ENCODE peak calls at places on chromosomes 5 and 9, in nine cellular contexts. V is adipocyte; G is activated CD4-positive, alpha-beta T cell treated with anti-CD3 and anti-CD28 coated beads for 48 hours; Y is KBM-7; H is HL-60; D is GM13976; S is heart left ventricle; Z is activated CD8-positive, alpha-beta T cell treated with anti-CD3 and anti-CD28 coated beads, Interleukin-2, amount 10 ng/mL, durations not matched to agents 7 days and 5 days; E is iPS DF 19.7. T is an unnamed sample.

GRCh38 chr9:18906656-18907395 is 126.2 kb downstream of the SAXO1 start:
- DNase-seq in V (peak), G (no peak), Y (no peak), H (no peak), D (no peak), S (no peak), Z (no peak), E (no peak), T (peak)

GRCh38 chr5:172688735-172689572 is 47.9 kb downstream of the NEURL1B start:
- DNase-seq in V (no peak), G (peak), Y (peak), H (no peak), D (peak), S (peak), Z (peak), E (no peak), T (no peak)

GRCh38 chr9:99977042-99977792 is 70.8 kb downstream of the STX17 start:
- DNase-seq in V (no peak), G (no peak), Y (no peak), H (no peak), D (no peak), S (no peak), Z (no peak), E (no peak), T (no peak)

GRCh38 chr5:135615581-135616260 is 36.9 kb upstream of the CXCL14 start:
- DNase-seq in V (peak), G (no peak), Y (no peak), H (no peak), D (no peak), S (no peak), Z (peak), E (peak), T (peak)

GRCh38 chr9:132019702-132020101 is 60.0 kb downstream of the MED27 start:
- DNase-seq in V (no peak), G (no peak), Y (no peak), H (no peak), D (no peak), S (no peak), Z (no peak), E (no peak), T (no peak)

GRCh38 chr9:127917603-127918002 is 762 bp upstream of the ST6GALNAC4 start:
- DNase-seq in V (no peak), G (no peak), Y (no peak), H (no peak), D (no peak), S (no peak), Z (no peak), E (no peak), T (no peak)

GRCh38 chr9:121915304-121915625 is 177.8 kb downstream of the TTLL11 start:
- DNase-seq in V (no peak), G (no peak), Y (peak), H (peak), D (no peak), S (no peak), Z (no peak), E (no peak), T (no peak)

GRCh38 chr5:76468625-76469410 is 65.7 kb downstream of the IQGAP2 start:
- DNase-seq in V (no peak), G (no peak), Y (no peak), H (peak), D (no peak), S (no peak), Z (no peak), E (no peak), T (no peak)

GRCh38 chr5:164000819-164001218 is 495.4 kb downstream of the MAT2B start:
- DNase-seq in V (no peak), G (no peak), Y (no peak), H (no peak), D (no peak), S (no peak), Z (no peak), E (no peak), T (no peak)

GRCh38 chr9:128412120-128412790 is 8.4 kb upstream of the CERCAM start:
- DNase-seq in V (peak), G (peak), Y (peak), H (no peak), D (peak), S (no peak), Z (peak), E (peak), T (no peak)

GRCh38 chr5:132678735-132679134 is 4.9 kb downstream of the IL4 start:
- DNase-seq in V (no peak), G (no peak), Y (no peak), H (no peak), D (no peak), S (no peak), Z (peak), E (no peak), T (peak)

GRCh38 chr9:68951879-68952659 is 61.8 kb downstream of the PRKACG start:
- DNase-seq in V (no peak), G (no peak), Y (peak), H (peak), D (no peak), S (no peak), Z (no peak), E (no peak), T (no peak)

GRCh38 chr5:10808347-10809212 is 47.5 kb upstream of the DAP start:
- DNase-seq in V (no peak), G (no peak), Y (no peak), H (no peak), D (no peak), S (no peak), Z (no peak), E (no peak), T (no peak)

GRCh38 chr5:171667341-171668096 is 118.1 kb upstream of the SMIM23 start:
- DNase-seq in V (peak), G (no peak), Y (no peak), H (no peak), D (no peak), S (peak), Z (no peak), E (no peak), T (peak)

GRCh38 chr5:115396698-115397097 is 100.2 kb upstream of the CCDC112 start:
- DNase-seq in V (no peak), G (no peak), Y (no peak), H (no peak), D (no peak), S (no peak), Z (no peak), E (no peak), T (no peak)

GRCh38 chr5:116583085-116583766 is 8.6 kb upstream of the SEMA6A start:
- DNase-seq in V (no peak), G (no peak), Y (no peak), H (no peak), D (no peak), S (no peak), Z (no peak), E (no peak), T (no peak)

GRCh38 chr5:82174128-82174918 is 103.8 kb downstream of the RPS23 start:
- DNase-seq in V (peak), G (peak), Y (peak), H (peak), D (peak), S (peak), Z (peak), E (peak), T (no peak)

GRCh38 chr5:142785211-142785610 is 15.0 kb downstream of the ARHGAP26 start:
- DNase-seq in V (no peak), G (no peak), Y (no peak), H (no peak), D (no peak), S (no peak), Z (no peak), E (no peak), T (no peak)

GRCh38 chr5:80125962-80126480 is 90.9 kb downstream of the THBS4 start:
- DNase-seq in V (peak), G (peak), Y (peak), H (peak), D (peak), S (no peak), Z (no peak), E (no peak), T (no peak)

GRCh38 chr5:124236366-124237231 is 509.8 kb downstream of the ZNF608 start:
- DNase-seq in V (no peak), G (no peak), Y (no peak), H (no peak), D (no peak), S (no peak), Z (no peak), E (no peak), T (no peak)

GRCh38 chr9:4220361-4220760 is 79.5 kb downstream of the GLIS3 start:
- DNase-seq in V (peak), G (no peak), Y (no peak), H (no peak), D (no peak), S (no peak), Z (no peak), E (no peak), T (no peak)

GRCh38 chr5:138438724-138439536 is at the start of gene REEP2:
- DNase-seq in V (peak), G (peak), Y (peak), H (peak), D (peak), S (no peak), Z (peak), E (peak), T (no peak)

GRCh38 chr5:145479862-145480261 is 355.3 kb downstream of the PRELID2 start:
- DNase-seq in V (peak), G (no peak), Y (no peak), H (no peak), D (no peak), S (no peak), Z (no peak), E (no peak), T (no peak)

GRCh38 chr5:75434107-75434506 is 77.3 kb downstream of the CERT1 start:
- DNase-seq in V (peak), G (no peak), Y (no peak), H (no peak), D (no peak), S (no peak), Z (no peak), E (no peak), T (no peak)

GRCh38 chr5:173010021-173010420 is 26.4 kb downstream of the ATP6V0E1 start:
- DNase-seq in V (peak), G (peak), Y (no peak), H (no peak), D (no peak), S (no peak), Z (no peak), E (no peak), T (no peak)

GRCh38 chr9:18256574-18256973 is 217.4 kb upstream of the ADAMTSL1 start:
- DNase-seq in V (no peak), G (no peak), Y (no peak), H (no peak), D (no peak), S (no peak), Z (no peak), E (no peak), T (no peak)

GRCh38 chr9:118094387-118094786 is 390.2 kb downstream of the TLR4 start:
- DNase-seq in V (no peak), G (no peak), Y (no peak), H (no peak), D (no peak), S (no peak), Z (no peak), E (no peak), T (no peak)

GRCh38 chr5:43973908-43974307 is 370.9 kb downstream of the NNT start:
- DNase-seq in V (no peak), G (no peak), Y (no peak), H (no peak), D (no peak), S (no peak), Z (no peak), E (no peak), T (no peak)

GRCh38 chr9:127683723-127684122 is 23.1 kb upstream of the CFAP157 start:
- DNase-seq in V (peak), G (no peak), Y (no peak), H (no peak), D (no peak), S (no peak), Z (no peak), E (no peak), T (no peak)

GRCh38 chr5:102975457-102976182 is 144.3 kb downstream of the GIN1 start:
- DNase-seq in V (peak), G (no peak), Y (no peak), H (no peak), D (no peak), S (no peak), Z (no peak), E (no peak), T (no peak)

GRCh38 chr5:177964471-177964870 is 31.6 kb downstream of the PROP1 start:
- DNase-seq in V (no peak), G (no peak), Y (no peak), H (no peak), D (no peak), S (no peak), Z (no peak), E (no peak), T (no peak)

GRCh38 chr5:41835625-41836024 is 34.6 kb downstream of the OXCT1 start:
- DNase-seq in V (peak), G (peak), Y (no peak), H (no peak), D (no peak), S (peak), Z (no peak), E (no peak), T (no peak)

GRCh38 chr5:178232920-178233429 is 373 bp upstream of the PHYKPL start:
- DNase-seq in V (no peak), G (no peak), Y (no peak), H (no peak), D (no peak), S (no peak), Z (no peak), E (no peak), T (no peak)

GRCh38 chr9:98796364-98797101 is at the start of gene ANKS6:
- DNase-seq in V (peak), G (peak), Y (peak), H (peak), D (peak), S (peak), Z (peak), E (no peak), T (no peak)